ENCODE peak calls at places on chromosome 5, in eight cellular contexts. Z is CD4-positive, alpha-beta T cell; K is GM23338; U is right lobe of liver; A is ovary; M is upper lobe of right lung; P is thoracic aorta; L is PC-3. H is an unnamed sample.

GRCh38 chr5:66113160-66113559 is 30.9 kb upstream of the SREK1 start:
- DNase-seq in L (peak), M (no peak), Z (no peak), A (no peak), P (no peak), K (no peak), U (no peak), H (no peak)

GRCh38 chr5:56279291-56279690 is 46.2 kb upstream of the ANKRD55 start:
- DNase-seq in A (no peak), K (no peak), L (no peak), Z (no peak), U (no peak), P (no peak), M (no peak), H (no peak)

GRCh38 chr5:76703707-76704106 is 12.2 kb upstream of the F2R start:
- DNase-seq in A (no peak), P (no peak), L (no peak), U (no peak), K (no peak), M (no peak), Z (no peak), H (no peak)

GRCh38 chr5:21802869-21803490 is 1050.2 kb downstream of the CDH12 start:
- DNase-seq in P (no peak), K (peak), L (peak), Z (no peak), U (no peak), A (no peak), M (no peak), H (no peak)

GRCh38 chr5:179226696-179227095 is 118.6 kb downstream of the ADAMTS2 start:
- DNase-seq in M (no peak), U (no peak), A (no peak), K (no peak), P (no peak), Z (no peak), L (no peak), H (no peak)

GRCh38 chr5:139698461-139699146 is 50.5 kb downstream of the CXXC5 start:
- DNase-seq in K (peak), L (no peak), U (no peak), M (peak), A (peak), Z (no peak), P (no peak), H (peak)

GRCh38 chr5:159343295-159344094 is 13.2 kb upstream of the IL12B start:
- DNase-seq in M (no peak), A (no peak), U (no peak), K (no peak), L (no peak), P (no peak), Z (no peak), H (no peak)

GRCh38 chr5:16411741-16412455 is 53.7 kb downstream of the ZNF622 start:
- DNase-seq in K (no peak), M (no peak), L (peak), U (no peak), Z (no peak), A (no peak), P (no peak), H (no peak)

GRCh38 chr5:8912106-8912505 is 633.8 kb downstream of the SEMA5A start:
- DNase-seq in A (no peak), P (no peak), M (no peak), K (no peak), U (no peak), Z (no peak), L (peak), H (no peak)

GRCh38 chr5:163565492-163565891 is 60.1 kb downstream of the MAT2B start:
- DNase-seq in Z (no peak), M (no peak), U (no peak), L (peak), K (peak), P (no peak), A (no peak), H (no peak)

GRCh38 chr5:90289837-90290236 is 119.7 kb downstream of the CETN3 start:
- DNase-seq in K (peak), P (no peak), Z (no peak), U (no peak), L (no peak), A (no peak), M (no peak), H (no peak)

GRCh38 chr5:37478086-37478485 is 99.0 kb downstream of the WDR70 start:
- DNase-seq in P (no peak), A (no peak), U (no peak), M (no peak), Z (no peak), K (no peak), L (no peak), H (no peak)

GRCh38 chr5:83354958-83355357 is 116.6 kb upstream of the VCAN start:
- DNase-seq in M (no peak), Z (no peak), U (no peak), P (no peak), K (peak), L (no peak), A (no peak), H (no peak)

GRCh38 chr5:757931-758697 is 26.4 kb downstream of the ZDHHC11B start:
- DNase-seq in M (peak), K (no peak), A (no peak), L (no peak), U (peak), P (no peak), Z (peak), H (no peak)

GRCh38 chr5:170630711-170631141 is 126.9 kb downstream of the KCNIP1 start:
- DNase-seq in K (no peak), Z (no peak), P (no peak), M (no peak), A (no peak), U (no peak), L (no peak), H (peak)

GRCh38 chr5:98784411-98784810 is 10.9 kb downstream of the RGMB start:
- DNase-seq in Z (no peak), A (no peak), U (no peak), L (no peak), K (no peak), M (no peak), P (no peak), H (no peak)

GRCh38 chr5:152701305-152701704 is 296.2 kb upstream of the NMUR2 start:
- DNase-seq in K (no peak), A (no peak), Z (no peak), U (no peak), P (no peak), M (no peak), L (no peak), H (no peak)

GRCh38 chr5:111159845-111160244 is 64.3 kb upstream of the CAMK4 start:
- DNase-seq in P (no peak), U (no peak), A (no peak), K (peak), M (no peak), Z (no peak), L (peak), H (no peak)
- TF ChIP-seq CTCF in P (no peak), U (no peak), A (no peak), K (peak), M (no peak), Z (no peak), L (no peak), H (no peak)

GRCh38 chr5:149725296-149725695 is 4.8 kb upstream of the PPARGC1B start:
- DNase-seq in U (no peak), M (no peak), Z (no peak), L (no peak), P (no peak), K (no peak), A (no peak), H (no peak)
- H3K27ac ChIP-seq in U (no peak), M (no peak), Z (no peak), L (no peak), P (no peak), K (no peak), A (no peak), H (no peak)

DNA sequence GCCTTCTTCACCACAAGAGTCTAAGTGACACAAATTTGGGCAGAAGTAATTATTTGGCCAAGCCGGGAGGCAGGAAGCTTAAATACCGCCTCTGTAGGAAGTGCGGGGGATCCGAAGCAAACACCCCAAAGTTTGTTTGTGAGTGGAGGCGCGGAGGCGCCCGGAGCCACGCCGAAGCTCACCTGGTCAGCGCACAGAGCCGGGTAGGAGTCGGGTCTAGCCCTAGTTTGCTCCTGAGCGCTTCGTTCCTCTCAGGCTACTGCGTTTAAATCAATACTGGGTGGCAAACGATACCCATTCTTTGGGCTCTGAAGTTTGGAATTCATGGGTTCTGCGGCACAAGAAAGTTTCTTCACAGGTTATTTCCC is 858 bp downstream of the MCC start:
- DNase-seq in U (no peak), Z (no peak), M (no peak), K (peak), L (peak), A (no peak), P (no peak), H (no peak)
- TF ChIP-seq CTCF in U (no peak), Z (no peak), M (no peak), K (no peak), L (no peak), A (no peak), P (peak), H (no peak)

DNA sequence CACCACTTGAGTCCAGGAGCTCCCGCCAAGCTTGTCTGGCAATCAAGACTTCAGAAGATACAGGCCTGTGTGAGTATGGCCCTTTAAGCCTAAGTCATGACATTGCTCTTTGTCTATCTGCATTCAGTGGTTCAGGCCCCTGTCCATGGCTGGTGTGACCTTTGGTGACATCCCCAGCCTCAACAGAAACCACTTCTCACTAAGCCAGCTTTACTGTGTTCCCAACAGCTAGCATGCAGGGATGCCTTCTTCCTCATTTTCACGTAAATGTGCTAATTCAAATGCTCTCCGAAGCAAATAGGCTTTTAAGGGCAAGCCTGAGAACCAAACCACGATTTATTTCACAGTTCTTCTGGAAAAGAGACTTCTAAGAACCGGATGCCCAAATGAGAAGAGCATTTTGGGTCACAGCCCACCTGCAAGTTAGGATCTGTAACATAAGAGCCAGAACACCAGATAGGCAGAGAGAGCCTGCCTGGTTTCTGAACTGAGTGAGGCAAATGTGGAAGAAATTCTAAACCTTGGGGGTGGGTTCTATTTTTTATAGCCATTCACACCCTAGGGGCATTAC is 14.9 kb downstream of the CD180 start:
- DNase-seq in U (no peak), K (peak), Z (no peak), P (no peak), M (no peak), A (no peak), L (no peak), H (no peak)
- H3K27ac ChIP-seq in U (no peak), K (peak), Z (no peak), P (peak), M (peak), A (peak), L (no peak), H (no peak)

GRCh38 chr5:109200221-109200620 is 209.6 kb downstream of the PJA2 start:
- DNase-seq in Z (no peak), P (no peak), M (no peak), A (no peak), U (no peak), L (no peak), K (no peak), H (no peak)

GRCh38 chr5:109199294-109199693 is 210.5 kb downstream of the PJA2 start:
- DNase-seq in K (no peak), L (no peak), Z (no peak), M (no peak), A (no peak), U (no peak), P (no peak), H (no peak)

GRCh38 chr5:109195667-109196066 is 214.1 kb downstream of the PJA2 start:
- DNase-seq in K (peak), P (no peak), A (no peak), M (no peak), Z (no peak), U (no peak), L (no peak), H (no peak)

GRCh38 chr5:109192543-109193281 is 217.1 kb downstream of the PJA2 start:
- DNase-seq in M (no peak), U (no peak), K (peak), P (no peak), A (no peak), Z (no peak), L (no peak), H (no peak)

DNA sequence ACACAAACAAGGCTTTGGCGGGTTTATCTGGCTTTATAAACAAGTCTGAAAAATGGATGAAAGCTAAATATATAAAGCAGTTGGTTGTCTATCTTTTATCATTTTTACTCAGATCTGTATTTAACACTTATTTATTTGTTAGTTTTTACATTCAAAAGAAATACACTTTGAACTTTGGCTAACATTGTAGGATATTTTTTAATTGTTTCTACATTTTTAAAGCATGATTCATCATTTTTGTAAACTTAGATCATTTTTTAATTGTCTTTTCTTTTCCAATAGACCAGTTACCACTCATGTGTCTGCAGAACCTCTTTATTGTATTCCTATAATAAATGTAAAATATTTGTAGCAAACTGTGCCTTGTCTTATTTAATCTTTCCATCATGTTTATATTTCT is 213.3 kb downstream of the PJA2 start:
- DNase-seq in K (no peak), L (peak), Z (no peak), U (no peak), P (no peak), M (no peak), A (no peak), H (no peak)
- TF ChIP-seq CTCF in K (no peak), L (no peak), Z (no peak), U (no peak), P (no peak), M (no peak), A (no peak), H (no peak)

DNA sequence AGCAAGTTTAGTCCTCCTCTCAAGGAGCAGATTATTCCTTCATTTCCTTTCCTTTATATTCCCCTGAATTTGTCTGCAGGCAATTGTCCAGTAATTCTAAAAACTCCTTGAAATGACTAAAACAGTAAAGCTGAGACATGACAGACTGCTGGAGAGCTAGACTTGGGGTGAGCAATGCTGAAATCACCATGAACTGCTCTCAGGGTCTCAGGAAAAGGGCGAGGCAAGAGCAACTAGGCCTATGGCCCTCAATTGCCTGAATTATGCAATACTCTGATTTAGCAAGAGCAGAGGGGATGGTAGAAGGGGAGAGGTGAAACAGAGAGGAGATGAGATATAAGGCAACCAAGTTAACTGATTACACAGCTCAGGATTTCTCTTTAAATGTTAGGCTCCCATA is 172.9 kb upstream of the NREP start:
- DNase-seq in A (no peak), K (no peak), P (no peak), L (peak), Z (no peak), U (no peak), M (no peak), H (no peak)
- H3K27ac ChIP-seq in A (no peak), K (no peak), P (no peak), L (peak), Z (no peak), U (no peak), M (no peak), H (no peak)

GRCh38 chr5:14063691-14064090 is 79.5 kb upstream of the TRIO start:
- DNase-seq in P (no peak), M (no peak), U (no peak), Z (no peak), K (no peak), A (no peak), L (no peak), H (no peak)
- TF ChIP-seq CTCF in P (no peak), M (no peak), U (no peak), Z (no peak), K (no peak), A (no peak), L (no peak), H (no peak)